ENCODE peak calls at places on chromosomes 4 and X, in nine cellular contexts. U is fibroblast of the aortic adventitia; P is neural crest cell; A is fibroblast of lung; E is osteocyte; I is astrocyte; N is left lung; T is A673; V is CD8-positive, alpha-beta T cell. H is an unnamed sample.

GRCh38 chrX:2696698-2697215 is 5.7 kb downstream of the CD99 start:
- DNase-seq in I (peak; percentile 87), A (peak; percentile 86), U (peak; percentile 86), T (peak; percentile 97), V (peak; percentile 42), E (no peak), N (no peak), P (no peak), H (no peak)

GRCh38 chrX:39194673-39195072 is 393.4 kb downstream of the MID1IP1 start:
- DNase-seq in V (no peak), U (no peak), N (no peak), A (no peak), P (no peak), I (no peak), E (no peak), T (peak; percentile 26), H (no peak)

GRCh38 chrX:110745288-110745687 is 50.3 kb downstream of the CHRDL1 start:
- DNase-seq in I (no peak), E (no peak), V (no peak), U (no peak), P (no peak), T (no peak), A (no peak), N (no peak), H (no peak)

GRCh38 chrX:116272328-116272727 is 101.8 kb downstream of the AGTR2 start:
- DNase-seq in N (no peak), P (no peak), A (peak; percentile 88), V (no peak), E (no peak), T (peak; percentile 42), I (peak; percentile 96), U (peak; percentile 89), H (no peak)

GRCh38 chrX:118530537-118530936 is 34.9 kb downstream of the DOCK11 start:
- DNase-seq in N (no peak), A (peak; percentile 65), P (no peak), I (peak; percentile 21), T (no peak), V (no peak), E (no peak), U (peak; percentile 62), H (no peak)

GRCh38 chrX:114611018-114611619 is 27.2 kb downstream of the HTR2C start:
- DNase-seq in I (peak; percentile 2), U (peak; percentile 69), E (no peak), N (no peak), V (no peak), T (peak; percentile 61), A (peak; percentile 51), P (peak; percentile 46), H (peak; percentile 19)

GRCh38 chr4:102560743-102561341 is 59.7 kb downstream of the NFKB1 start:
- DNase-seq in E (no peak), V (no peak), I (no peak), U (no peak), A (no peak), N (no peak), T (no peak), P (no peak), H (no peak)

GRCh38 chrX:27679281-27679680 is 89.1 kb downstream of the DCAF8L2 start:
- DNase-seq in V (no peak), E (no peak), I (peak; percentile 69), A (no peak), U (peak; percentile 56), T (no peak), N (no peak), P (no peak), H (no peak)

GRCh38 chr4:120843840-120844527 is 78.5 kb downstream of the PRDM5 start:
- DNase-seq in N (peak; percentile 78), P (no peak), I (no peak), U (no peak), T (peak; percentile 50), A (no peak), E (no peak), V (no peak), H (no peak)

GRCh38 chr4:94068712-94069111 is 139.0 kb upstream of the SMARCAD1 start:
- DNase-seq in N (no peak), P (no peak), E (no peak), T (peak; percentile 0), U (no peak), I (no peak), A (no peak), V (no peak), H (no peak)

GRCh38 chr4:73019462-73020047 is 50.0 kb downstream of the COX18 start:
- DNase-seq in E (no peak), T (peak; percentile 43), P (peak; percentile 4), N (no peak), V (no peak), I (peak; percentile 22), U (peak; percentile 76), A (peak; percentile 63), H (peak; percentile 8)

GRCh38 chrX:16892504-16893362 is 22.6 kb upstream of the RBBP7 start:
- DNase-seq in U (peak; percentile 87), E (peak; percentile 88), I (peak; percentile 65), V (peak; percentile 27), T (peak; percentile 91), A (peak; percentile 84), N (no peak), P (peak; percentile 80), H (peak; percentile 65)

GRCh38 chrX:76253432-76253831 is 80.6 kb downstream of the PBDC1 start:
- DNase-seq in U (peak; percentile 59), V (peak; percentile 4), E (no peak), T (peak; percentile 50), N (no peak), I (no peak), A (peak; percentile 67), P (peak; percentile 1), H (peak; percentile 52)

GRCh38 chr4:37995299-37995821 is 35.2 kb downstream of the PTTG2 start:
- DNase-seq in U (no peak), T (no peak), A (no peak), P (no peak), I (no peak), E (no peak), V (no peak), N (no peak), H (no peak)

GRCh38 chr4:155787113-155787710 is 28.4 kb downstream of the GUCY1B1 start:
- DNase-seq in I (no peak), U (peak; percentile 70), V (no peak), A (peak; percentile 80), T (peak; percentile 66), P (peak; percentile 5), E (no peak), N (no peak), H (no peak)

GRCh38 chrX:72038016-72038415 is 93.7 kb downstream of the RTL5 start:
- DNase-seq in V (no peak), T (no peak), A (no peak), E (peak; percentile 11), P (no peak), N (no peak), U (no peak), I (no peak), H (no peak)

GRCh38 chr4:121484633-121485032 is 103.8 kb upstream of the QRFPR start:
- DNase-seq in T (peak; percentile 70), A (peak; percentile 73), E (no peak), N (no peak), I (peak; percentile 36), V (no peak), U (peak; percentile 75), P (no peak), H (peak; percentile 54)

GRCh38 chr4:24032371-24032989 is 142.6 kb upstream of the PPARGC1A start:
- DNase-seq in I (no peak), N (no peak), E (no peak), U (no peak), T (no peak), A (peak; percentile 33), V (no peak), P (no peak), H (peak; percentile 33)

GRCh38 chr4:2982012-2982411 is 18.6 kb downstream of the GRK4 start:
- DNase-seq in I (no peak), N (no peak), U (no peak), E (no peak), A (no peak), V (no peak), T (no peak), P (no peak), H (no peak)

GRCh38 chr4:2363056-2363719 is 55.3 kb downstream of the ZFYVE28 start:
- DNase-seq in V (no peak), U (peak; percentile 6), N (peak; percentile 65), T (no peak), I (no peak), P (no peak), A (no peak), E (no peak), H (peak; percentile 69)

GRCh38 chr4:76105652-76106051 is 31.1 kb downstream of the ART3 start:
- DNase-seq in A (no peak), P (no peak), U (no peak), T (no peak), E (no peak), I (no peak), V (no peak), N (no peak), H (no peak)
- TF ChIP-seq CTCF in A (no peak), P (no peak), U (no peak), T (no peak), E (no peak), I (no peak), V (no peak), N (no peak), H (no peak)

DNA sequence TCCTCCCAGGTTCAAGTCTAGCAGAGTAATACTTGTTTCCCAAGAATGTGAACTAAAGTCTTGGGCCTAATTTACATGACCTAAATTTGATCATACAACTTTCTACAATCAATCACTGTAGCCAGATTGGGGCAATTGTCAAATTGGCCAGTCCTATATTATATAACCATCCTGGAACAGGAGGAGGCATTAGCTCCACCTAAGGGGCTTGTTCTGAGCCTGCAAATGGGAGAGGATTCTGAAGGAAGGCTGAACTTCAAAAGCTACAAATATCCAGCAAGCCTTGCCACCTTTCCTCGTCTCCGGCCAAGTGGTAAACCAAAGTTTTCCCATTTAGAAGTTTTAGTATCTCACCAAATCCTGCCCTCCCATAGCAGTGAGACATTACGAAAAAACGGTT is 1289.6 kb upstream of the TENM3 start:
- DNase-seq in V (no peak), N (no peak), A (no peak), T (peak; percentile 23), E (no peak), P (no peak), I (no peak), U (peak; percentile 9), H (no peak)
- TF ChIP-seq CTCF in V (no peak), N (no peak), A (peak; percentile 14), T (peak; percentile 49), E (peak; percentile 23), P (peak; percentile 25), I (peak; percentile 23), U (peak; percentile 23), H (no peak)

DNA sequence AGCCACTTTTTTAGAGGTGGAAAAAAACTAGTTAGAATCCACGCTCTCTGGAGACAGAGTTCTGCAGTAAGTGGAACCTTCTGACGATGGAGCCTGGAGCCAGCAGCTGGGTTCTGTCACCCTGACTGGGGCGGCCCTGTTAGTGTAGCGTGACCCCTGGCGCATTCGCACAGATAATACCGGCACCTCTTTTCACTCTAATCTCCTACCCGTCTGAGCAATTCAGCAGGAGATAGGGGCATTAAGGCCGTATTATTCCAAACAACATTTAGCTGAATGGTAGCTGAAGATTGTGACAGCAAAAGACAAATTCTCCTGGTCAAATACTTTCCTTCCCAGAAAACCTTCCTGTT is 292.6 kb downstream of the FBXO8 start:
- DNase-seq in A (peak; percentile 50), V (no peak), E (no peak), N (no peak), P (no peak), T (peak; percentile 89), I (no peak), U (peak; percentile 50), H (peak; percentile 3)
- TF ChIP-seq CTCF in A (no peak), V (no peak), E (no peak), N (no peak), P (no peak), T (peak; percentile 21), I (no peak), U (no peak), H (no peak)

GRCh38 chrX:66200855-66201795 is 37.1 kb downstream of the HEPH start:
- DNase-seq in V (no peak), I (no peak), E (no peak), A (peak; percentile 17), P (no peak), N (no peak), T (peak; percentile 14), U (peak; percentile 54), H (no peak)
- TF ChIP-seq CTCF in V (no peak), I (peak; percentile 22), E (peak; percentile 38), A (no peak), P (peak; percentile 46), N (peak; percentile 19), T (peak; percentile 52), U (peak; percentile 48), H (peak; percentile 34)

H was measured in thyroid gland.